ENCODE peak calls at places on chromosomes 3 and 15, in seven cellular contexts. One of them, this sample, is unnamed.

GRCh38 chr3:115698851-115699535 is 75.7 kb downstream of the GAP43 start:
- DNase-seq in HL-60: no peak
- DNase-seq in brain microvascular endothelial cell: peak
- DNase-seq in WTC11: peak
- DNase-seq in Panc1: no peak
- DNase-seq in hepatocyte: no peak
- DNase-seq in A549: no peak
- DNase-seq in this sample: no peak

GRCh38 chr15:40282870-40283614 is at the start of gene ANKRD63:
- DNase-seq in HL-60: no peak
- DNase-seq in brain microvascular endothelial cell: no peak
- DNase-seq in WTC11: no peak
- DNase-seq in Panc1: no peak
- DNase-seq in hepatocyte: no peak
- DNase-seq in A549: no peak
- DNase-seq in this sample: no peak

GRCh38 chr15:52336530-52336929 is 40.9 kb upstream of the MYO5C start:
- DNase-seq in HL-60: no peak
- DNase-seq in brain microvascular endothelial cell: no peak
- DNase-seq in WTC11: no peak
- DNase-seq in Panc1: no peak
- DNase-seq in hepatocyte: no peak
- DNase-seq in A549: peak
- DNase-seq in this sample: no peak

GRCh38 chr3:115436767-115437301 is 186.5 kb upstream of the GAP43 start:
- DNase-seq in HL-60: peak
- DNase-seq in brain microvascular endothelial cell: peak
- DNase-seq in WTC11: peak
- DNase-seq in Panc1: no peak
- DNase-seq in hepatocyte: peak
- DNase-seq in A549: peak
- DNase-seq in this sample: peak

GRCh38 chr3:34742151-34742550 is 897.2 kb upstream of the ARPP21 start:
- DNase-seq in HL-60: no peak
- DNase-seq in brain microvascular endothelial cell: no peak
- DNase-seq in WTC11: no peak
- DNase-seq in Panc1: no peak
- DNase-seq in hepatocyte: no peak
- DNase-seq in A549: no peak
- DNase-seq in this sample: no peak

GRCh38 chr3:18951333-18951732 is 197.0 kb upstream of the KCNH8 start:
- DNase-seq in HL-60: no peak
- DNase-seq in brain microvascular endothelial cell: no peak
- DNase-seq in WTC11: no peak
- DNase-seq in Panc1: no peak
- DNase-seq in hepatocyte: no peak
- DNase-seq in A549: no peak
- DNase-seq in this sample: no peak

GRCh38 chr3:156106721-156107373 is 13.5 kb upstream of the KCNAB1 start:
- DNase-seq in HL-60: no peak
- DNase-seq in brain microvascular endothelial cell: no peak
- DNase-seq in WTC11: peak
- DNase-seq in Panc1: no peak
- DNase-seq in hepatocyte: no peak
- DNase-seq in A549: no peak
- DNase-seq in this sample: no peak

GRCh38 chr3:178181784-178182183 is 354.5 kb upstream of the KCNMB2 start:
- DNase-seq in HL-60: no peak
- DNase-seq in brain microvascular endothelial cell: no peak
- DNase-seq in WTC11: no peak
- DNase-seq in Panc1: no peak
- DNase-seq in hepatocyte: no peak
- DNase-seq in A549: no peak
- DNase-seq in this sample: no peak

GRCh38 chr3:29759443-29760033 is 478.7 kb downstream of the RBMS3 start:
- DNase-seq in HL-60: no peak
- DNase-seq in brain microvascular endothelial cell: no peak
- DNase-seq in WTC11: no peak
- DNase-seq in Panc1: no peak
- DNase-seq in hepatocyte: peak
- DNase-seq in A549: no peak
- DNase-seq in this sample: peak

GRCh38 chr3:126056681-126057546 is 27.0 kb downstream of the SLC41A3 start:
- DNase-seq in HL-60: no peak
- DNase-seq in brain microvascular endothelial cell: no peak
- DNase-seq in WTC11: no peak
- DNase-seq in Panc1: no peak
- DNase-seq in hepatocyte: peak
- DNase-seq in A549: peak
- DNase-seq in this sample: peak

GRCh38 chr3:87228316-87228715 is 1.2 kb downstream of the CHMP2B start:
- DNase-seq in HL-60: no peak
- DNase-seq in brain microvascular endothelial cell: no peak
- DNase-seq in WTC11: no peak
- DNase-seq in Panc1: no peak
- DNase-seq in hepatocyte: no peak
- DNase-seq in A549: no peak
- DNase-seq in this sample: peak

GRCh38 chr3:125039041-125039896 is 16.5 kb downstream of the HEG1 start:
- DNase-seq in HL-60: no peak
- DNase-seq in brain microvascular endothelial cell: no peak
- DNase-seq in WTC11: no peak
- DNase-seq in Panc1: no peak
- DNase-seq in hepatocyte: no peak
- DNase-seq in A549: no peak
- DNase-seq in this sample: no peak

GRCh38 chr3:37262816-37263393 is 88.5 kb upstream of the LRRFIP2 start:
- DNase-seq in HL-60: no peak
- DNase-seq in brain microvascular endothelial cell: peak
- DNase-seq in WTC11: no peak
- DNase-seq in Panc1: no peak
- DNase-seq in hepatocyte: no peak
- DNase-seq in A549: no peak
- DNase-seq in this sample: no peak

GRCh38 chr3:39126532-39127071 is 19.1 kb downstream of the TTC21A start:
- DNase-seq in HL-60: no peak
- DNase-seq in brain microvascular endothelial cell: peak
- DNase-seq in WTC11: peak
- DNase-seq in Panc1: no peak
- DNase-seq in hepatocyte: peak
- DNase-seq in A549: peak
- DNase-seq in this sample: peak

GRCh38 chr3:136351905-136352304 is 101.8 kb downstream of the PCCB start:
- DNase-seq in HL-60: no peak
- DNase-seq in brain microvascular endothelial cell: no peak
- DNase-seq in WTC11: no peak
- DNase-seq in Panc1: no peak
- DNase-seq in hepatocyte: no peak
- DNase-seq in A549: no peak
- DNase-seq in this sample: no peak
- TF ChIP-seq CTCF in HL-60: no peak
- TF ChIP-seq CTCF in brain microvascular endothelial cell: peak
- TF ChIP-seq CTCF in WTC11: no peak
- TF ChIP-seq CTCF in Panc1: no peak
- TF ChIP-seq CTCF in hepatocyte: no peak
- TF ChIP-seq CTCF in A549: no peak
- TF ChIP-seq CTCF in this sample: no peak

GRCh38 chr15:60838206-60838605 is 359.3 kb upstream of the ICE2 start:
- DNase-seq in HL-60: no peak
- DNase-seq in brain microvascular endothelial cell: no peak
- DNase-seq in WTC11: no peak
- DNase-seq in Panc1: no peak
- DNase-seq in hepatocyte: no peak
- DNase-seq in A549: no peak
- DNase-seq in this sample: no peak

GRCh38 chr15:60843482-60843881 is 364.5 kb upstream of the ICE2 start:
- DNase-seq in HL-60: no peak
- DNase-seq in brain microvascular endothelial cell: no peak
- DNase-seq in WTC11: no peak
- DNase-seq in Panc1: no peak
- DNase-seq in hepatocyte: no peak
- DNase-seq in A549: no peak
- DNase-seq in this sample: no peak

GRCh38 chr15:60840703-60841411 is 361.9 kb upstream of the ICE2 start:
- DNase-seq in HL-60: no peak
- DNase-seq in brain microvascular endothelial cell: no peak
- DNase-seq in WTC11: no peak
- DNase-seq in Panc1: no peak
- DNase-seq in hepatocyte: no peak
- DNase-seq in A549: no peak
- DNase-seq in this sample: no peak

GRCh38 chr15:60842694-60843093 is 363.8 kb upstream of the ICE2 start:
- DNase-seq in HL-60: no peak
- DNase-seq in brain microvascular endothelial cell: no peak
- DNase-seq in WTC11: no peak
- DNase-seq in Panc1: no peak
- DNase-seq in hepatocyte: no peak
- DNase-seq in A549: no peak
- DNase-seq in this sample: no peak

DNA sequence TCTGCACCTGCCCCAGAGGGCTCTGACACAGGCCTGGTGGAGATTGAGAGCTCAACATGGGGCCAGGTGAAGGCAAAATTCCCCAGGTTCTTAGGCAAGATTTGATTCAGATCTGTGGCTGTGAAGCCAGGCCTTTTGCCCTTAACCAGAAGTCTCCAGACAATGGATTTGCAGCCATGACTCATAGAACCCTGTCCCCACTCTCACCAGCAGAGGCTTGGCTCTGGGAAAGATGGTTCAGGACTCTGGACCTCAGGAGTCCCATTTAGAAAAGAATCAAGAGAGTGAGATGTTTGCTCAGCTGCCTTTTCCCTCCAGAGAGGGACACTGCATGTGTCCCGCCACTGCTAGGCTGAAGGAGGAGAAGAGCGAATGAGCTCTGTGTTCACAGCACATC is 361.4 kb upstream of the ICE2 start:
- DNase-seq in HL-60: no peak
- DNase-seq in brain microvascular endothelial cell: peak
- DNase-seq in WTC11: no peak
- DNase-seq in Panc1: no peak
- DNase-seq in hepatocyte: peak
- DNase-seq in A549: no peak
- DNase-seq in this sample: peak
- TF ChIP-seq CTCF in HL-60: no peak
- TF ChIP-seq CTCF in brain microvascular endothelial cell: peak
- TF ChIP-seq CTCF in WTC11: no peak
- TF ChIP-seq CTCF in Panc1: no peak
- TF ChIP-seq CTCF in hepatocyte: no peak
- TF ChIP-seq CTCF in A549: no peak
- TF ChIP-seq CTCF in this sample: no peak

GRCh38 chr15:77632760-77633133 is at the start of gene LINGO1:
- DNase-seq in HL-60: peak
- DNase-seq in brain microvascular endothelial cell: no peak
- DNase-seq in WTC11: peak
- DNase-seq in Panc1: no peak
- DNase-seq in hepatocyte: peak
- DNase-seq in A549: peak
- DNase-seq in this sample: peak

GRCh38 chr15:77630064-77630463 is 2.6 kb downstream of the LINGO1 start:
- DNase-seq in HL-60: no peak
- DNase-seq in brain microvascular endothelial cell: no peak
- DNase-seq in WTC11: no peak
- DNase-seq in Panc1: no peak
- DNase-seq in hepatocyte: no peak
- DNase-seq in A549: no peak
- DNase-seq in this sample: no peak

GRCh38 chr15:77629070-77630030 is 3.4 kb downstream of the LINGO1 start:
- DNase-seq in HL-60: no peak
- DNase-seq in brain microvascular endothelial cell: no peak
- DNase-seq in WTC11: no peak
- DNase-seq in Panc1: no peak
- DNase-seq in hepatocyte: no peak
- DNase-seq in A549: no peak
- DNase-seq in this sample: no peak

GRCh38 chr15:77631790-77632551 is 741 bp downstream of the LINGO1 start:
- DNase-seq in HL-60: no peak
- DNase-seq in brain microvascular endothelial cell: no peak
- DNase-seq in WTC11: peak
- DNase-seq in Panc1: no peak
- DNase-seq in hepatocyte: peak
- DNase-seq in A549: peak
- DNase-seq in this sample: no peak

DNA sequence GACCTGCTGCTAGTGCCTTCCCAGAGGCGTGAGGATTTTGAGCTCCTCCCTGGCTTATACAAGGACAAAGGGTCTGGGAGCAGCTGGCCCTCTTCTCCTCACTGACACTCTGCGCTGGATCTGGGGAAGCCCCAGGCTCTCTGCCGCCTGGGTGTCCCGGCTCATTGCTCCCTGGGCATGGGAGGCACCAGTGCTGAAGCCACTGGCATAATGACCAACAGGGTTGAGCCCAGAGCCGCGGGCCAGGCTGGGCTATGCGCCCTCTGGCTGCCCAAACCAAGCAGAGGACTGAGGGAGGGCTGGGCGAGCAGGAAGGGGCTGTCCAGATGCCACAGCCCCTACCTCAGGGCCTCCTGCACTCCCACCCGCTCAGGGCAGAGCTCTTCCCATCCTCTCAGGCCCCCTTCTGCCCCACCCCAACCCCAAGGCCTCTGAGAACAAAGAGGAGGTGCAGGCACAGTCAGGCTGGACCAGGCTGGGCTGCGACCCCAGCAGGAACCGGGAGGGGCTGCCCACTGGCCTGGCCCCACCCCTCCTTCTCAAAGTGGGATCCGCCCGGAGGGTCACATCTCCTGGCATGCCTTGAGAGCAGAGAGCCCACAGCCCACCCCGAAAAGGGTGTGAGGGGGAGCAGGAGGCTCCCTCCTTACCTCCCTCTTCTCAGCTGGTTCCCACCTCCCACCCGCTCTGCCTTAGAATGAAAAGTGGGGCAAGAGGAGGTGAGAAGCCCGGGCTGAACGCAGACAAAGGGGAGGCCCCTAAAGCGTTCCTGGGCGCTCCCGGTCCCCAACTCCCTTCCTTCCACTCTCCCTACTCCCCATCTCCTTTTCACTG is 1.5 kb downstream of the LINGO1 start:
- DNase-seq in HL-60: no peak
- DNase-seq in brain microvascular endothelial cell: no peak
- DNase-seq in WTC11: peak
- DNase-seq in Panc1: no peak
- DNase-seq in hepatocyte: no peak
- DNase-seq in A549: peak
- DNase-seq in this sample: peak
- TF ChIP-seq CTCF in HL-60: no peak
- TF ChIP-seq CTCF in brain microvascular endothelial cell: peak
- TF ChIP-seq CTCF in WTC11: no peak
- TF ChIP-seq CTCF in Panc1: no peak
- TF ChIP-seq CTCF in hepatocyte: peak
- TF ChIP-seq CTCF in A549: peak
- TF ChIP-seq CTCF in this sample: no peak

GRCh38 chr3:82802501-82802900 is 1041.1 kb upstream of the GBE1 start:
- DNase-seq in HL-60: no peak
- DNase-seq in brain microvascular endothelial cell: no peak
- DNase-seq in WTC11: no peak
- DNase-seq in Panc1: no peak
- DNase-seq in hepatocyte: no peak
- DNase-seq in A549: no peak
- DNase-seq in this sample: no peak

DNA sequence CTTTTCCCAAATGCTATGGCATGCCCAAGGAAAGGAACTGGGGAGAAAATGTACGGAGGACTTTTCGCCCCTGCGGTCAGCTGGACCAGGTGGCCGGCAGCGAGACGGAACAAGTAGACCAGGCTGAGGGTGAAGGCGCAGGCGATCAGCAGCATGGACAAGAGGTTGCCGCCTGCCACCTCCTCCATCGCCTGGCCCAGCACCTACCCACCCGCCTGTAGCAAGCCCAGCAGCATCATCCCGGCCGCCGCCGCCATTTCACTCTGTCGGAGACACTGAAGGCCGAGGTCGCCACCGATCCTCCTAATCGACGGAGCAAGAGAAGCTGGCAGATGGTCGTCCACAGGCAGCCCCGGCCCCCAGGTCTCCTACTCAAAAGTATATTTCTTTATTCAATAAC is 1046.3 kb upstream of the GBE1 start:
- DNase-seq in HL-60: no peak
- DNase-seq in brain microvascular endothelial cell: no peak
- DNase-seq in WTC11: no peak
- DNase-seq in Panc1: no peak
- DNase-seq in hepatocyte: no peak
- DNase-seq in A549: no peak
- DNase-seq in this sample: no peak
- TF ChIP-seq CTCF in HL-60: no peak
- TF ChIP-seq CTCF in brain microvascular endothelial cell: no peak
- TF ChIP-seq CTCF in WTC11: no peak
- TF ChIP-seq CTCF in Panc1: no peak
- TF ChIP-seq CTCF in hepatocyte: no peak
- TF ChIP-seq CTCF in A549: no peak
- TF ChIP-seq CTCF in this sample: no peak